ENCODE peak calls at places on chromosome 1, in seven cellular contexts. One of them, this sample, is unnamed.

GRCh38 chr1:7680791-7681165 is 90.3 kb upstream of the VAMP3 start:
- DNase-seq in kidney: peak; percentile 72
- DNase-seq in anterior cingulate cortex: no peak
- DNase-seq in naive B cell: no peak
- DNase-seq in aorta: no peak
- DNase-seq in transverse colon: no peak
- DNase-seq in DND-41: no peak
- DNase-seq in this sample: no peak

GRCh38 chr1:67983867-67984266 is 66.6 kb downstream of the DIRAS3 start:
- DNase-seq in kidney: no peak
- DNase-seq in anterior cingulate cortex: no peak
- DNase-seq in naive B cell: no peak
- DNase-seq in aorta: no peak
- DNase-seq in transverse colon: no peak
- DNase-seq in DND-41: no peak
- DNase-seq in this sample: no peak

GRCh38 chr1:179229214-179230140 is at the start of gene ABL2:
- DNase-seq in kidney: peak; percentile 82
- DNase-seq in anterior cingulate cortex: peak; percentile 32
- DNase-seq in naive B cell: peak; percentile 51
- DNase-seq in aorta: peak; percentile 79
- DNase-seq in transverse colon: peak; percentile 47
- DNase-seq in DND-41: peak; percentile 71
- DNase-seq in this sample: peak; percentile 72

GRCh38 chr1:59367269-59368006 is 70.5 kb downstream of the FGGY start:
- DNase-seq in kidney: peak; percentile 72
- DNase-seq in anterior cingulate cortex: no peak
- DNase-seq in naive B cell: no peak
- DNase-seq in aorta: peak; percentile 79
- DNase-seq in transverse colon: peak; percentile 39
- DNase-seq in DND-41: no peak
- DNase-seq in this sample: no peak

GRCh38 chr1:106037526-106037925 is 1018.9 kb upstream of the PRMT6 start:
- DNase-seq in kidney: no peak
- DNase-seq in anterior cingulate cortex: no peak
- DNase-seq in naive B cell: no peak
- DNase-seq in aorta: no peak
- DNase-seq in transverse colon: no peak
- DNase-seq in DND-41: no peak
- DNase-seq in this sample: no peak

GRCh38 chr1:161200992-161201827 is 957 bp upstream of the NDUFS2 start:
- DNase-seq in kidney: peak; percentile 88
- DNase-seq in anterior cingulate cortex: peak; percentile 47
- DNase-seq in naive B cell: no peak
- DNase-seq in aorta: peak; percentile 85
- DNase-seq in transverse colon: peak; percentile 41
- DNase-seq in DND-41: no peak
- DNase-seq in this sample: no peak

GRCh38 chr1:56578664-56578962 is 750 bp downstream of the PLPP3 start:
- DNase-seq in kidney: no peak
- DNase-seq in anterior cingulate cortex: no peak
- DNase-seq in naive B cell: no peak
- DNase-seq in aorta: no peak
- DNase-seq in transverse colon: no peak
- DNase-seq in DND-41: no peak
- DNase-seq in this sample: no peak

GRCh38 chr1:53066433-53066832 is 4.4 kb downstream of the PODN start:
- DNase-seq in kidney: no peak
- DNase-seq in anterior cingulate cortex: no peak
- DNase-seq in naive B cell: no peak
- DNase-seq in aorta: no peak
- DNase-seq in transverse colon: no peak
- DNase-seq in DND-41: no peak
- DNase-seq in this sample: no peak

GRCh38 chr1:165143437-165144065 is 213.0 kb downstream of the LMX1A start:
- DNase-seq in kidney: no peak
- DNase-seq in anterior cingulate cortex: no peak
- DNase-seq in naive B cell: no peak
- DNase-seq in aorta: no peak
- DNase-seq in transverse colon: peak; percentile 35
- DNase-seq in DND-41: peak; percentile 44
- DNase-seq in this sample: peak; percentile 61

GRCh38 chr1:47508900-47509488 is 71.2 kb downstream of the FOXD2 start:
- DNase-seq in kidney: no peak
- DNase-seq in anterior cingulate cortex: no peak
- DNase-seq in naive B cell: no peak
- DNase-seq in aorta: no peak
- DNase-seq in transverse colon: peak; percentile 68
- DNase-seq in DND-41: no peak
- DNase-seq in this sample: no peak

GRCh38 chr1:108199231-108199657 is 899 bp downstream of the SLC25A24 start:
- DNase-seq in kidney: no peak
- DNase-seq in anterior cingulate cortex: no peak
- DNase-seq in naive B cell: no peak
- DNase-seq in aorta: no peak
- DNase-seq in transverse colon: peak; percentile 28
- DNase-seq in DND-41: no peak
- DNase-seq in this sample: no peak

GRCh38 chr1:151574575-151575529 is 34.7 kb downstream of the TUFT1 start:
- DNase-seq in kidney: no peak
- DNase-seq in anterior cingulate cortex: no peak
- DNase-seq in naive B cell: no peak
- DNase-seq in aorta: no peak
- DNase-seq in transverse colon: peak; percentile 16
- DNase-seq in DND-41: no peak
- DNase-seq in this sample: no peak